ENCODE peak calls at places on chromosomes 13 and 19, in five cellular contexts. D, Z, V, F and C are unnamed samples.

GRCh38 chr13:46094478-46094877 is 10.4 kb downstream of the CPB2 start:
- DNase-seq in D (no peak), F (no peak), V (no peak), Z (no peak), C (no peak)

GRCh38 chr13:53126803-53127202 is 98.2 kb downstream of the OLFM4 start:
- DNase-seq in D (no peak), Z (no peak), V (peak; percentile 0), F (no peak), C (no peak)

GRCh38 chr19:3849092-3849491 is 19.7 kb downstream of the ZFR2 start:
- DNase-seq in V (no peak), Z (peak; percentile 61), F (no peak), D (no peak), C (no peak)

GRCh38 chr19:46718934-46719551 is 2.1 kb upstream of the PRKD2 start:
- DNase-seq in Z (no peak), D (no peak), V (no peak), F (no peak), C (no peak)

GRCh38 chr13:76868451-76868850 is 17.8 kb downstream of the KCTD12 start:
- DNase-seq in V (no peak), F (no peak), D (no peak), Z (no peak), C (no peak)

GRCh38 chr13:80957019-80957650 is 616.2 kb upstream of the SPRY2 start:
- DNase-seq in V (no peak), D (no peak), F (no peak), Z (no peak), C (no peak)

GRCh38 chr13:34078334-34078999 is 260.5 kb downstream of the RFC3 start:
- DNase-seq in D (no peak), V (no peak), F (no peak), Z (no peak), C (no peak)

GRCh38 chr13:109869312-109870237 is 83.2 kb upstream of the IRS2 start:
- DNase-seq in V (peak; percentile 55), D (no peak), Z (no peak), F (peak; percentile 64), C (peak; percentile 16)

GRCh38 chr19:10418281-10419199 is 1.8 kb upstream of the PDE4A start:
- DNase-seq in V (no peak), Z (no peak), F (peak; percentile 22), D (no peak), C (no peak)

GRCh38 chr19:40623403-40624239 is 22.5 kb downstream of the LTBP4 start:
- DNase-seq in Z (no peak), F (peak; percentile 88), D (no peak), V (peak; percentile 98), C (no peak)

GRCh38 chr13:111401151-111401550 is 80.7 kb downstream of the TEX29 start:
- DNase-seq in Z (no peak), F (no peak), D (no peak), V (no peak), C (no peak)

GRCh38 chr19:54458648-54459281 is 4.8 kb downstream of the LENG9 start:
- DNase-seq in D (no peak), V (no peak), Z (no peak), F (no peak), C (no peak)

GRCh38 chr13:73781384-73781783 is 352.8 kb downstream of the KLF12 start:
- DNase-seq in Z (no peak), F (no peak), D (no peak), V (no peak), C (no peak)

GRCh38 chr19:36089847-36090246 is 21.1 kb upstream of the OVOL3 start:
- DNase-seq in V (no peak), Z (no peak), F (no peak), D (no peak), C (no peak)

GRCh38 chr19:50414850-50415660 is 3.7 kb upstream of the SPIB start:
- DNase-seq in D (peak; percentile 79), Z (peak; percentile 89), V (peak; percentile 12), F (peak; percentile 63), C (peak; percentile 9)

GRCh38 chr13:20716951-20717350 is 13.5 kb downstream of the IL17D start:
- DNase-seq in D (no peak), V (no peak), F (no peak), Z (no peak), C (no peak)

GRCh38 chr19:51441410-51442390 is 16.6 kb downstream of the SIGLEC8 start:
- DNase-seq in D (no peak), V (no peak), F (no peak), Z (peak; percentile 46), C (no peak)

GRCh38 chr13:26619321-26619720 is 61.8 kb downstream of the WASF3 start:
- DNase-seq in V (peak; percentile 93), Z (no peak), F (peak; percentile 89), D (no peak), C (peak; percentile 74)

DNA sequence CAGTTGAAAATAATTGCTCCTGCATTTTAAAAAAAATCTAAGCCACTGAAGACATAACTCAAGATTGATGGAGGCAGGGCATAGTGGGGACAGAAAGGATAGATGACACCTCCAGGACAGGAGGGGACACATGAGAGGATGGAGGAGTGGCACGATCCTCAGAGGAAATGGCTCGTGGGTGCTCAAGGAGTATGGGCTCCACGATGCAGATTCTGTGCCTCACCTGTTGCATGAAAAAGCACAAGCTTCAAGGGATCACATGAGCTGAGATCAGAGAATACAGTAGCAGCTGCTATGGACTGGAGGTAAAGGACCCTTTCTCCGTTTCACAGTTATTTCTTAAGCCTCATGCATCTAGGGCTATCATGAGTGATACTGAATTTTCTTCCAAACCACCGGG is 69.7 kb upstream of the KL start:
- DNase-seq in D (no peak), Z (no peak), V (no peak), F (no peak), C (no peak)
- TF ChIP-seq CTCF in D (no peak), Z (no peak), V (no peak), F (no peak), C (no peak)

GRCh38 chr19:2308114-2308556 is at the start of gene LINGO3:
- DNase-seq in V (no peak), D (no peak), Z (no peak), F (no peak), C (no peak)

GRCh38 chr19:2305424-2305823 is 2.5 kb downstream of the LINGO3 start:
- DNase-seq in D (no peak), F (no peak), Z (no peak), V (no peak), C (no peak)

GRCh38 chr19:2306971-2307370 is 983 bp downstream of the LINGO3 start:
- DNase-seq in Z (no peak), D (no peak), F (no peak), V (no peak), C (no peak)

GRCh38 chr19:2307518-2308012 is 389 bp downstream of the LINGO3 start:
- DNase-seq in Z (no peak), D (no peak), F (no peak), V (no peak), C (no peak)

DNA sequence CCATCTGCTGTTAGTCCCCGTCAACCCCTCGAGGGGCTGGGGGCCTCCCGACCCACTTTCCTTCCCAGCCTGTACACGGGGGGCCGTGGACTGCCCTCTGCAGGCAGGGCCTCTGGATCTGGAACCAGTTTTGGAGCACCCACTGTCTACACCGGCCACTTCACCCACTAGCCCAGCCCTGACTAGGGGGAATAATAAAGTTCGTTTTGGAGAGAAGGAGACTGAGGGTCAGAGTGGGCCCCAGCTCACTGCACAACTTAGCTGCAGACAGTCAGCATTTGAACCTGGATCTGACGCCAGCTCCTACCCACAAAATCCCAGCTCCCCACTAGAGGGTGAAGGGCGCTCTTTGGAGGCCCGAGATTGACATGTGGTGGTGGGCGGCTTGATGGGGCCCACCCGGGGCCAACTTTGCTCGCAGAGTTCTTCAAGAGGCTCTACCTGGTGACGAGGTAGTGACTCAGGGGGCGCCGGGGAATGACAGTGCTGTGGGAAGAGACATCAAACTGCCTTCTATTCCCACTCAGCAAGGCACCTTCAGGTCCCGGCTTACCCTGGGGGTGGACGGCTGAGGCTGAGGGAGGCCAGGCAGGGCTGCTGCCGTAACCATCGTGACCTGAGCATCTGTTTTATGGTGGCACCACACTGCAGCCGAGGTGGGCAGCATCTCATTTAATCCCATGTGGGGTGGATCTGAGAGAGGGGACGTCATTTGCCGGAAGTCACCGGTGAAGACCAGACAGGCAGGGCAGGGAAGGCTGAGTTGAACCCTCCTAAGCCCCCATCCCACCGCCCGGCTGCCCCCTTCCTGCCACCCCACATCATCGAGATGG is 1.8 kb downstream of the LINGO3 start:
- DNase-seq in Z (no peak), V (no peak), F (no peak), D (no peak), C (no peak)
- TF ChIP-seq CTCF in Z (no peak), V (no peak), F (no peak), D (no peak), C (no peak)

DNA sequence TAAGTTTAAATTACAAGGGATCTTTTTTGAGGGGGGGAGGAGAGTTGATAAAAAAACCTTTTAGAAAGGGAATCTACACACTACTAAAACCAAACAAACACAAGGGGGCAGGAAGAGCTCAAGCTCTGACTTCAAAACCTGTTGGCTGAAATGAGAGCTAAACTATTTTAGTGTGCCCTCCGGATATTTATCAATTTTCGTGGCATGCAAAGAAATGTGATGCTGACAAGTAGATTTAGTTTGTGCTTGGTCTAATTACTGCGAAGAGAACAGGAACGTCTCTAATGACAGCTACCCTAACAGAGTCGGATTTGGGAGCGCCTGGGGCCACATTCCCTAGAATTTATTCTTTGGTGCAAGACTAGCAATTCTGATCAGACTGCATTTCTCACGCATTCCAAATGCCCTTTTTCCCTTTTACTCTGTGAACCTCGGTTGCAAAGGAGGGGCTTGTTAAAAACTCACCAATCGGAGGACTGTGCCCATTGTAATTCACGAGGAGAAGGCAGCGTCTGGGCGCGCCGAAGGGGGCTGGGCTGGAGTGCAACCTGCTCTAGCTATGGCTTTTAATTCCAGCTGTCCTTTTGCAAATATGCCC is 804 bp upstream of the FREM2 start:
- DNase-seq in D (no peak), V (peak; percentile 3), F (no peak), Z (peak; percentile 34), C (peak; percentile 6)
- TF ChIP-seq CTCF in D (peak; percentile 30), V (no peak), F (no peak), Z (no peak), C (peak; percentile 33)

DNA sequence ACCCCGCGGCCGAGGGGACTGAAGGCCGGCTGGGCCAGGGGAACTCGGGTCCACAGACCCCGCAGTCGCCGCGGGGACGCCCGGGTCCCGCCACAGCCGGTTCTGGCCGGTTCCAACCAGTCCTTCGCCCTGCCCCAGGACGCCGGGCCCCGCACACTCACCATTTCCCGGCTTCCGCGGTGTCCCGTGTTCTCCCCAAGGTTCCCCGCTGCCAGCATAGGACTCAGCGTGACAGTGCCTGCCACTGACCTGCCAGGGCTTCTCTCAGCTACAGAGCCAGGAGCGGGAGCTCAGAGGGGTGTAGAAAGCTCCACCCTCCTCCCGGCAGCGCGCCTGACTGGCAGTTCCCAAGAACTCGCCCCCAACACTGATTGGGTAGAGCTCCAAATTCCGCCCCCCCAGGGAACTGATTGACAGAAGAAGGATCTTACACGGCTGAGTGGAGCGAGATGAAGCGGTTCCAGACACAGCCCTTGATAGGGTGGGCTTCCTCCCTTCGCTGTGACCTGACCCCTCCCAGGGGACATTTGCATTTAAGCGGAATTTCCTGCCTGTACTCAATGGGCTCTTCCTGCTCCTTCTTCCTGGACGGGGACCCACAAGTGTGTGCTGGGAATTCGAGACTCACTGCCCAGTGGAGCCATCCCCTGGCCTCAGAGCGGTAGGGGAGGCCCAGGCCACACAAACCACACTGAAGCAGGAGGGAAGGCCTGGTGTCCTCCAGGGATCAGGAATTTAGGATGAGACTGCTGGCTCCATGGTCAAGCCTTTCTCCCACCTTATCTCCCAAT is at the start of gene ZNF442:
- DNase-seq in Z (peak; percentile 91), D (peak; percentile 94), V (peak; percentile 92), F (peak; percentile 95), C (peak; percentile 95)
- TF ChIP-seq CTCF in Z (no peak), D (peak; percentile 75), V (peak; percentile 23), F (peak; percentile 91), C (peak; percentile 72)